ENCODE peak calls at places on chromosomes 12 and 14, in four cellular contexts. Z is mesenchymal stem cell, K is aorta, C is adipocyte. R is an unnamed sample.

GRCh38 chr12:47088021-47088944 is 8.5 kb upstream of the AMIGO2 start:
- DNase-seq in K (no peak), C (peak), Z (peak), R (peak)

GRCh38 chr14:31449971-31450610 is 7.2 kb downstream of the DTD2 start:
- DNase-seq in K (no peak), C (peak), Z (peak), R (peak)

GRCh38 chr12:118271770-118272417 is 100.8 kb downstream of the TAOK3 start:
- DNase-seq in Z (no peak), C (no peak), K (no peak), R (no peak)

GRCh38 chr12:120352117-120352516 is 16.8 kb downstream of the MSI1 start:
- DNase-seq in Z (peak), C (peak), K (no peak), R (peak)

GRCh38 chr12:50242751-50243191 is 40.5 kb downstream of the LIMA1 start:
- DNase-seq in C (peak), Z (peak), K (no peak), R (peak)

GRCh38 chr12:9364224-9365176 is 156.3 kb upstream of the PZP start:
- DNase-seq in K (no peak), C (peak), Z (peak), R (no peak)

GRCh38 chr14:28754209-28754985 is 12.2 kb upstream of the FOXG1 start:
- DNase-seq in K (no peak), C (peak), Z (peak), R (no peak)

GRCh38 chr12:54279632-54280400 is at the start of gene CBX5:
- DNase-seq in K (peak), C (peak), Z (peak), R (peak)

GRCh38 chr12:51974646-51975045 is 23.1 kb downstream of the ACVR1B start:
- DNase-seq in K (no peak), Z (no peak), C (no peak), R (no peak)

GRCh38 chr12:89351489-89352241 is 636 bp downstream of the DUSP6 start:
- DNase-seq in C (peak), Z (no peak), K (peak), R (no peak)
- H3K4me3 ChIP-seq in C (peak), Z (peak), K (peak), R (peak)

GRCh38 chr14:67416810-67417209 is 4.8 kb upstream of the PLEK2 start:
- DNase-seq in K (no peak), C (no peak), Z (no peak), R (no peak)
- H3K4me3 ChIP-seq in K (no peak), C (no peak), Z (no peak), R (no peak)

GRCh38 chr14:106185837-106186233 is 659.5 kb downstream of the TMEM121 start:
- DNase-seq in C (no peak), Z (no peak), K (no peak), R (no peak)

GRCh38 chr14:106187176-106187670 is 660.8 kb downstream of the TMEM121 start:
- DNase-seq in C (no peak), K (no peak), Z (no peak), R (no peak)
- H3K4me3 ChIP-seq in C (no peak), K (no peak), Z (no peak), R (no peak)

GRCh38 chr14:64806202-64806861 is 73.4 kb downstream of the SPTB start:
- DNase-seq in K (peak), C (peak), Z (peak), R (peak)
- H3K4me3 ChIP-seq in K (no peak), C (no peak), Z (no peak), R (peak)

DNA sequence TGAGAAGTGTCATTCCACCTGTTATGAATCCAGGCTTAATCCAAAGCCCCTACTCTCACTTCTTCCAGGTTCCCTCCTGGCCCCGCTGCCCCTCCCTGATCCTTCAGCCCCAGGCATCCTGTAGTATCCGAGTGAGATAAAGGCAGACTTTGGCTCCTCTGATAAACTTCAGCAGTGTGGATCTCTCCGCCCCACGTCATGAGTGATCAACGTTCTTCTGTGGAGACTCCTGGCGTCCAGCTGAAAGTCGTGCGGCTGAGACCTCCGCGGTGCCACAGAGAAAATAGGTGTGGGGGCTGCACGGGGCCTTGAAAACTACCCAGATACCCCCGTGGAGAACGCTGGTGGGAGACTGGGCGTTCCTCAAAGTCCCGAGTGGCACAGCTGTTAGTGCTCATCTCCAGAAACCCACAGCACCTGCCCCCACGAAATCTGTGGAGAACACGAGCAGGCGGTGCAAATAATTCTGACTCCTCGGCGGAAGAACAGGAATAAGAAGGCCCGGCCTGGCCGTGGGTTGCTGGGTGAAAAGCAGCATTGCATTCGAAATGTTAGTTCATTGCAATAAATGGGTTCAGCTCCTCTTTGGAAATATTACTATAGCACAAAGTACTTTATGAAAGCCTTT is 180.0 kb upstream of the RGS6 start:
- DNase-seq in K (no peak), Z (no peak), C (no peak), R (no peak)
- H3K4me3 ChIP-seq in K (no peak), Z (no peak), C (no peak), R (no peak)

GRCh38 chr12:4809013-4809448 is 88.8 kb downstream of the GALNT8 start:
- DNase-seq in Z (no peak), K (peak), C (no peak), R (no peak)
- H3K4me3 ChIP-seq in Z (peak), K (peak), C (peak), R (no peak)

GRCh38 chr12:124457287-124458219 is 109.9 kb downstream of the NCOR2 start:
- DNase-seq in Z (peak), K (peak), C (peak), R (peak)
- H3K4me3 ChIP-seq in Z (peak), K (no peak), C (peak), R (no peak)

GRCh38 chr14:61480704-61481285 is 159.4 kb downstream of the PRKCH start:
- DNase-seq in K (no peak), C (no peak), Z (no peak), R (no peak)

GRCh38 chr14:61482348-61483206 is 161.2 kb downstream of the PRKCH start:
- DNase-seq in C (no peak), Z (no peak), K (no peak), R (no peak)

GRCh38 chr14:61478971-61479473 is 157.6 kb downstream of the PRKCH start:
- DNase-seq in Z (no peak), K (no peak), C (no peak), R (no peak)

GRCh38 chr14:61477845-61478438 is 156.6 kb downstream of the PRKCH start:
- DNase-seq in K (peak), Z (peak), C (peak), R (no peak)

GRCh38 chr14:61479746-61480502 is 158.5 kb downstream of the PRKCH start:
- DNase-seq in Z (peak), C (no peak), K (no peak), R (peak)
- H3K4me3 ChIP-seq in Z (no peak), C (no peak), K (no peak), R (no peak)

R was measured in osteoblast.